ENCODE peak calls at places on chromosomes 4 and X, in ten cellular contexts. E is NAMALWA, U is H54, T is T-helper 2 cell, D is AG04450, Z is K562, L is heart left ventricle, X is GM12864, C is AG10803, N is RPMI7951. K is an unnamed sample.

GRCh38 chr4:35038845-35039244 is 1205.5 kb downstream of the ARAP2 start:
- DNase-seq in E (no peak), U (no peak), T (no peak), D (no peak), Z (no peak), L (no peak), X (no peak), C (no peak), N (no peak), K (no peak)

GRCh38 chr4:91622925-91623600 is 680.7 kb upstream of the GRID2 start:
- DNase-seq in E (no peak), U (no peak), T (no peak), D (no peak), Z (no peak), L (no peak), X (no peak), C (no peak), N (no peak), K (no peak)

GRCh38 chrX:41382699-41383645 is 49.0 kb downstream of the DDX3X start:
- DNase-seq in E (no peak), U (no peak), T (peak), D (no peak), Z (no peak), L (no peak), X (no peak), C (peak), N (peak), K (no peak)

GRCh38 chr4:76084542-76084941 is 10.0 kb downstream of the ART3 start:
- DNase-seq in E (no peak), U (no peak), T (no peak), D (no peak), Z (no peak), L (no peak), X (no peak), C (no peak), N (no peak), K (no peak)

GRCh38 chrX:111102636-111103035 is 6.6 kb downstream of the PAK3 start:
- DNase-seq in E (no peak), U (no peak), T (no peak), D (no peak), Z (no peak), L (no peak), X (no peak), C (no peak), N (no peak), K (no peak)

GRCh38 chrX:55342533-55343501 is 78.1 kb upstream of the PAGE3 start:
- DNase-seq in E (peak), U (peak), T (peak), D (no peak), Z (peak), L (no peak), X (peak), C (peak), N (peak), K (no peak)

GRCh38 chr4:8368998-8369397 is 71.5 kb downstream of the ACOX3 start:
- DNase-seq in E (no peak), U (no peak), T (no peak), D (no peak), Z (no peak), L (no peak), X (no peak), C (no peak), N (no peak), K (no peak)

GRCh38 chr4:120960868-120961267 is 38.3 kb upstream of the PRDM5 start:
- DNase-seq in E (no peak), U (no peak), T (no peak), D (no peak), Z (no peak), L (no peak), X (no peak), C (no peak), N (no peak), K (no peak)

GRCh38 chr4:158710814-158711213 is 12.4 kb downstream of the PPID start:
- DNase-seq in E (no peak), U (no peak), T (no peak), D (no peak), Z (no peak), L (no peak), X (no peak), C (peak), N (peak), K (no peak)

GRCh38 chrX:17637235-17637634 is 100.1 kb upstream of the SCML1 start:
- DNase-seq in E (no peak), U (no peak), T (no peak), D (no peak), Z (no peak), L (no peak), X (no peak), C (no peak), N (no peak), K (no peak)

GRCh38 chr4:152220201-152220666 is 315.7 kb downstream of the FBXW7 start:
- DNase-seq in E (no peak), U (no peak), T (no peak), D (no peak), Z (no peak), L (no peak), X (no peak), C (peak), N (peak), K (no peak)

GRCh38 chr4:163701915-163702314 is 207.4 kb downstream of the TMA16 start:
- DNase-seq in E (peak), U (no peak), T (no peak), D (peak), Z (no peak), L (no peak), X (peak), C (no peak), N (peak), K (no peak)

GRCh38 chr4:2135083-2135482 is 76.0 kb downstream of the NAT8L start:
- DNase-seq in E (peak), U (no peak), T (no peak), D (peak), Z (no peak), L (no peak), X (no peak), C (peak), N (peak), K (no peak)

GRCh38 chrX:118418811-118419251 is 72.9 kb downstream of the WDR44 start:
- DNase-seq in E (no peak), U (no peak), T (no peak), D (no peak), Z (no peak), L (no peak), X (no peak), C (no peak), N (no peak), K (no peak)

GRCh38 chr4:139666735-139667266 is 1.2 kb downstream of the MGST2 start:
- DNase-seq in E (no peak), U (no peak), T (no peak), D (no peak), Z (peak), L (no peak), X (no peak), C (peak), N (no peak), K (peak)

K was measured in mesothelial cell of epicardium.